ENCODE peak calls at places on chromosome 14, in eight cellular contexts. T, K, Q, N, M, A, U and G are unnamed samples.

GRCh38 chr14:104228221-104228620 is 89.8 kb downstream of the KIF26A start:
- DNase-seq in T (no peak), K (no peak), Q (no peak), N (no peak), M (no peak), A (no peak), U (no peak), G (no peak)

GRCh38 chr14:46417066-46417465 is 234.5 kb downstream of the RPL10L start:
- DNase-seq in T (no peak), K (no peak), Q (no peak), N (no peak), M (no peak), A (no peak), U (no peak), G (no peak)

GRCh38 chr14:71551291-71551955 is 380.8 kb upstream of the RGS6 start:
- DNase-seq in T (no peak), K (peak), Q (no peak), N (no peak), M (peak), A (no peak), U (no peak), G (no peak)

GRCh38 chr14:26008290-26008689 is 589.5 kb downstream of the NOVA1 start:
- DNase-seq in T (no peak), K (no peak), Q (no peak), N (peak), M (no peak), A (no peak), U (no peak), G (no peak)

GRCh38 chr14:93319494-93319893 is 13.3 kb downstream of the BTBD7 start:
- DNase-seq in T (no peak), K (no peak), Q (no peak), N (no peak), M (no peak), A (no peak), U (no peak), G (no peak)

GRCh38 chr14:102593841-102594170 is 1.4 kb downstream of the RCOR1 start:
- DNase-seq in T (no peak), K (no peak), Q (no peak), N (peak), M (no peak), A (no peak), U (no peak), G (no peak)

GRCh38 chr14:92122351-92122677 is 545 bp downstream of the CPSF2 start:
- DNase-seq in T (no peak), K (no peak), Q (peak), N (no peak), M (no peak), A (no peak), U (no peak), G (peak)

GRCh38 chr14:102911991-102912761 is 10.3 kb upstream of the AMN start:
- DNase-seq in T (no peak), K (no peak), Q (no peak), N (no peak), M (no peak), A (no peak), U (no peak), G (no peak)

GRCh38 chr14:66141733-66142132 is 344.4 kb upstream of the CCDC196 start:
- DNase-seq in T (no peak), K (no peak), Q (no peak), N (no peak), M (no peak), A (no peak), U (no peak), G (no peak)

GRCh38 chr14:28407931-28408330 is 358.7 kb upstream of the FOXG1 start:
- DNase-seq in T (no peak), K (no peak), Q (no peak), N (no peak), M (no peak), A (no peak), U (no peak), G (no peak)

GRCh38 chr14:93970967-93971634 is 5.3 kb downstream of the ASB2 start:
- DNase-seq in T (no peak), K (no peak), Q (peak), N (peak), M (no peak), A (peak), U (no peak), G (peak)

GRCh38 chr14:24885410-24885913 is 164.5 kb downstream of the STXBP6 start:
- DNase-seq in T (no peak), K (no peak), Q (no peak), N (no peak), M (no peak), A (no peak), U (no peak), G (no peak)

GRCh38 chr14:99537399-99537798 is 56.2 kb downstream of the CCNK start:
- DNase-seq in T (peak), K (peak), Q (no peak), N (no peak), M (peak), A (no peak), U (no peak), G (no peak)

GRCh38 chr14:58288106-58288792 is 10.1 kb upstream of the ARID4A start:
- DNase-seq in T (no peak), K (no peak), Q (no peak), N (no peak), M (no peak), A (no peak), U (no peak), G (no peak)

GRCh38 chr14:100609941-100610391 is 22.7 kb upstream of the BEGAIN start:
- DNase-seq in T (no peak), K (no peak), Q (no peak), N (no peak), M (no peak), A (no peak), U (no peak), G (no peak)

GRCh38 chr14:37062191-37062803 is 110.1 kb downstream of the SLC25A21 start:
- DNase-seq in T (no peak), K (no peak), Q (no peak), N (no peak), M (no peak), A (no peak), U (no peak), G (no peak)

GRCh38 chr14:61567838-61568571 is 127.3 kb upstream of the HIF1A start:
- DNase-seq in T (no peak), K (no peak), Q (no peak), N (peak), M (no peak), A (no peak), U (no peak), G (no peak)

GRCh38 chr14:75133597-75133996 is 6.7 kb upstream of the NEK9 start:
- DNase-seq in T (no peak), K (no peak), Q (no peak), N (no peak), M (no peak), A (no peak), U (no peak), G (no peak)

GRCh38 chr14:79986251-79986650 is 225.1 kb downstream of the DIO2 start:
- DNase-seq in T (no peak), K (no peak), Q (no peak), N (no peak), M (no peak), A (no peak), U (no peak), G (no peak)

GRCh38 chr14:81402123-81402495 is 2.0 kb upstream of the STON2 start:
- DNase-seq in T (no peak), K (peak), Q (no peak), N (peak), M (no peak), A (no peak), U (no peak), G (no peak)

GRCh38 chr14:103517626-103518415 is 4.8 kb downstream of the CKB start:
- DNase-seq in T (peak), K (no peak), Q (no peak), N (no peak), M (no peak), A (no peak), U (no peak), G (no peak)

GRCh38 chr14:72855913-72856312 is 38.0 kb downstream of the DPF3 start:
- DNase-seq in T (no peak), K (peak), Q (no peak), N (no peak), M (no peak), A (no peak), U (no peak), G (no peak)

GRCh38 chr14:105275267-105275946 is 25.4 kb downstream of the BRF1 start:
- DNase-seq in T (no peak), K (no peak), Q (no peak), N (no peak), M (no peak), A (no peak), U (no peak), G (no peak)

GRCh38 chr14:77145975-77146740 is 4.6 kb upstream of the ZDHHC22 start:
- DNase-seq in T (no peak), K (no peak), Q (no peak), N (no peak), M (no peak), A (no peak), U (no peak), G (no peak)

GRCh38 chr14:99273724-99274345 is 1.8 kb upstream of the BCL11B start:
- DNase-seq in T (no peak), K (no peak), Q (peak), N (no peak), M (no peak), A (no peak), U (no peak), G (peak)

GRCh38 chr14:35252485-35252884 is 39.7 kb upstream of the PSMA6 start:
- DNase-seq in T (no peak), K (no peak), Q (peak), N (no peak), M (no peak), A (no peak), U (no peak), G (no peak)

GRCh38 chr14:93733646-93734045 is 54.6 kb downstream of the PRIMA1 start:
- DNase-seq in T (peak), K (no peak), Q (no peak), N (no peak), M (no peak), A (no peak), U (no peak), G (no peak)

GRCh38 chr14:29169408-29169807 is 402.8 kb downstream of the FOXG1 start:
- DNase-seq in T (no peak), K (no peak), Q (no peak), N (no peak), M (no peak), A (no peak), U (no peak), G (no peak)

GRCh38 chr14:69013943-69014782 is 35.1 kb upstream of the ACTN1 start:
- DNase-seq in T (no peak), K (no peak), Q (no peak), N (peak), M (peak), A (no peak), U (no peak), G (no peak)

GRCh38 chr14:89773151-89773550 is 181.4 kb downstream of the EFCAB11 start:
- DNase-seq in T (no peak), K (no peak), Q (no peak), N (no peak), M (no peak), A (no peak), U (no peak), G (no peak)

GRCh38 chr14:93381644-93382043 is 34.7 kb downstream of the COX8C start:
- DNase-seq in T (no peak), K (no peak), Q (no peak), N (no peak), M (no peak), A (no peak), U (no peak), G (no peak)

GRCh38 chr14:68230941-68231717 is 411.6 kb downstream of the RAD51B start:
- DNase-seq in T (no peak), K (peak), Q (no peak), N (no peak), M (no peak), A (no peak), U (no peak), G (no peak)

GRCh38 chr14:93343266-93343665 is 3.7 kb upstream of the COX8C start:
- DNase-seq in T (no peak), K (no peak), Q (no peak), N (peak), M (no peak), A (no peak), U (no peak), G (no peak)